ENCODE peak calls at places on chromosomes 5 and 9, in nine cellular contexts. One of them, this sample, is unnamed.

GRCh38 chr5:158398360-158399201 is 539.6 kb upstream of the CLINT1 start:
- DNase-seq in fibroblast of lung: no peak
- DNase-seq in psoas muscle: no peak
- DNase-seq in GM23338: no peak
- DNase-seq in dorsolateral prefrontal cortex: no peak
- DNase-seq in cardiac muscle cell: no peak
- DNase-seq in hepatocyte: no peak
- DNase-seq in tibial artery: no peak
- DNase-seq in adrenal gland: no peak
- DNase-seq in this sample: no peak

GRCh38 chr9:1612886-1613285 is 402.3 kb upstream of the SMARCA2 start:
- DNase-seq in fibroblast of lung: no peak
- DNase-seq in psoas muscle: no peak
- DNase-seq in GM23338: no peak
- DNase-seq in dorsolateral prefrontal cortex: no peak
- DNase-seq in cardiac muscle cell: no peak
- DNase-seq in hepatocyte: no peak
- DNase-seq in tibial artery: no peak
- DNase-seq in adrenal gland: no peak
- DNase-seq in this sample: no peak

GRCh38 chr9:6068983-6069382 is 53.6 kb upstream of the RANBP6 start:
- DNase-seq in fibroblast of lung: no peak
- DNase-seq in psoas muscle: no peak
- DNase-seq in GM23338: no peak
- DNase-seq in dorsolateral prefrontal cortex: no peak
- DNase-seq in cardiac muscle cell: no peak
- DNase-seq in hepatocyte: no peak
- DNase-seq in tibial artery: no peak
- DNase-seq in adrenal gland: no peak
- DNase-seq in this sample: no peak

GRCh38 chr5:173004447-173004846 is 20.9 kb downstream of the ATP6V0E1 start:
- DNase-seq in fibroblast of lung: no peak
- DNase-seq in psoas muscle: no peak
- DNase-seq in GM23338: no peak
- DNase-seq in dorsolateral prefrontal cortex: no peak
- DNase-seq in cardiac muscle cell: no peak
- DNase-seq in hepatocyte: no peak
- DNase-seq in tibial artery: no peak
- DNase-seq in adrenal gland: no peak
- DNase-seq in this sample: no peak

GRCh38 chr9:114087721-114088120 is 9.6 kb upstream of the AMBP start:
- DNase-seq in fibroblast of lung: no peak
- DNase-seq in psoas muscle: no peak
- DNase-seq in GM23338: no peak
- DNase-seq in dorsolateral prefrontal cortex: no peak
- DNase-seq in cardiac muscle cell: no peak
- DNase-seq in hepatocyte: peak; percentile 2
- DNase-seq in tibial artery: no peak
- DNase-seq in adrenal gland: no peak
- DNase-seq in this sample: no peak

GRCh38 chr5:97478513-97478912 is 295.5 kb upstream of the RIOK2 start:
- DNase-seq in fibroblast of lung: peak; percentile 6
- DNase-seq in psoas muscle: no peak
- DNase-seq in GM23338: no peak
- DNase-seq in dorsolateral prefrontal cortex: no peak
- DNase-seq in cardiac muscle cell: peak; percentile 44
- DNase-seq in hepatocyte: no peak
- DNase-seq in tibial artery: no peak
- DNase-seq in adrenal gland: no peak
- DNase-seq in this sample: no peak

GRCh38 chr5:95838001-95838520 is 15.5 kb upstream of the GLRX start:
- DNase-seq in fibroblast of lung: no peak
- DNase-seq in psoas muscle: peak; percentile 87
- DNase-seq in GM23338: no peak
- DNase-seq in dorsolateral prefrontal cortex: peak; percentile 39
- DNase-seq in cardiac muscle cell: no peak
- DNase-seq in hepatocyte: no peak
- DNase-seq in tibial artery: no peak
- DNase-seq in adrenal gland: no peak
- DNase-seq in this sample: no peak

GRCh38 chr5:173326501-173326960 is 1.7 kb downstream of the STC2 start:
- DNase-seq in fibroblast of lung: peak; percentile 90
- DNase-seq in psoas muscle: no peak
- DNase-seq in GM23338: no peak
- DNase-seq in dorsolateral prefrontal cortex: no peak
- DNase-seq in cardiac muscle cell: peak; percentile 84
- DNase-seq in hepatocyte: no peak
- DNase-seq in tibial artery: no peak
- DNase-seq in adrenal gland: no peak
- DNase-seq in this sample: peak; percentile 75

GRCh38 chr9:119500072-119500771 is 131.0 kb upstream of the BRINP1 start:
- DNase-seq in fibroblast of lung: no peak
- DNase-seq in psoas muscle: no peak
- DNase-seq in GM23338: no peak
- DNase-seq in dorsolateral prefrontal cortex: no peak
- DNase-seq in cardiac muscle cell: no peak
- DNase-seq in hepatocyte: no peak
- DNase-seq in tibial artery: no peak
- DNase-seq in adrenal gland: peak; percentile 31
- DNase-seq in this sample: no peak

GRCh38 chr5:167699434-167699833 is 592.0 kb upstream of the WWC1 start:
- DNase-seq in fibroblast of lung: peak; percentile 91
- DNase-seq in psoas muscle: no peak
- DNase-seq in GM23338: peak; percentile 91
- DNase-seq in dorsolateral prefrontal cortex: no peak
- DNase-seq in cardiac muscle cell: peak; percentile 97
- DNase-seq in hepatocyte: peak; percentile 82
- DNase-seq in tibial artery: no peak
- DNase-seq in adrenal gland: no peak
- DNase-seq in this sample: peak; percentile 96
- H3K27ac ChIP-seq in fibroblast of lung: peak overlapping the region; percentile 79
- H3K27ac ChIP-seq in psoas muscle: no peak overlapping the region
- H3K27ac ChIP-seq in GM23338: peak overlapping the region; percentile 78
- H3K27ac ChIP-seq in dorsolateral prefrontal cortex: no peak overlapping the region
- H3K27ac ChIP-seq in cardiac muscle cell: peak overlapping the region; percentile 76
- H3K27ac ChIP-seq in hepatocyte: peak overlapping the region; percentile 91
- H3K27ac ChIP-seq in tibial artery: no peak overlapping the region
- H3K27ac ChIP-seq in adrenal gland: no peak overlapping the region
- H3K27ac ChIP-seq in this sample: peak overlapping the region; percentile 99

DNA sequence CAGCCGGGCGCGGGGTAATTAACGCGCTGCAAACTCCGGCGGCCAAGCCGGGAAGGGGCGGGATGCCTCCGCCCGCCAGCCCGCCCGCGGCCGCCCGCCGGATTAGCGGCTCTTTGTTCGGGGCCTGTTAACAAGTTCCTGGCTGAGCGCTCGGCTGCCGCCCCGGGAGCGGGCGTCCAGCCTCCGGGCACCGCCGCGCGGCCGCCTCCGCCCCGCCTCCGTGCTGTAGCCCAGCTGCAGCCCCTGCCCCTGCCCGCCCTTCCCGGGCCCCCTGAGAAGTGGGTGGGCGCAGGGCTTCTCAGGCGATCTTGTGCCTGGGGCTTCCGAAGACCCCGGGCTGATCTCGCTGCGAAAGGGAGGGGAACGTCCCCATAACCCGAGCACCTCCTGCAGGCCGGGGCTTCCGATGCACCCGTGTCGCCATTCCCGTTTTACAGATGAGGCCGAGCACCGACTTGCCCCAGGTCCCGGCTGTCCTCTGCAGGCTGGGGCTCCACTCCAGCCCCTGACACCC is 7.6 kb downstream of the UNC5A start:
- DNase-seq in fibroblast of lung: no peak
- DNase-seq in psoas muscle: no peak
- DNase-seq in GM23338: peak; percentile 83
- DNase-seq in dorsolateral prefrontal cortex: peak; percentile 42
- DNase-seq in cardiac muscle cell: peak; percentile 27
- DNase-seq in hepatocyte: peak; percentile 58
- DNase-seq in tibial artery: no peak
- DNase-seq in adrenal gland: no peak
- DNase-seq in this sample: peak; percentile 49
- TF ChIP-seq CTCF in fibroblast of lung: no peak
- TF ChIP-seq CTCF in psoas muscle: peak; percentile 9
- TF ChIP-seq CTCF in GM23338: peak; percentile 62
- TF ChIP-seq CTCF in dorsolateral prefrontal cortex: no peak
- TF ChIP-seq CTCF in cardiac muscle cell: peak; percentile 44
- TF ChIP-seq CTCF in hepatocyte: peak; percentile 40
- TF ChIP-seq CTCF in tibial artery: no peak
- TF ChIP-seq CTCF in adrenal gland: no peak
- TF ChIP-seq CTCF in this sample: peak; percentile 50

DNA sequence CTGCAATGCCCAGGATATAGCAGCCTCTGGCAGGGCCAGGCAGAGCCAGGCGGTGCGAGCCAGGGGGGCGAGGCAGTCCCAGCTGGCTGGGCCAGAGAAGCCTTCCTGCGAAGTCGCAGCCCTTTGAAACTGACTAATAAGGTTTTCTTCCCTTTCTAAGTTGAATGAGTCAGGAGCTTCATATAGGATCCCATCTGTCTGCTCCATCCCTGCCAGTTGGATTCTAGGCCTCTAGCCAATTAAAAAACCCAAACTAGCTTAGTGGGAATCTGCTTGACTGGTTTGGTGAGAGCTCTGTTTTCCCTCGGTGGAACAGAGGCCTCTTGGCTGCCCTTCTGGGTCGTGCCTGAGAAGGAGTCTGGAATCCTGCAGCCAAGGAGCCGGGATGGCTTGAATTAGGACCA is 70.1 kb upstream of the RAPGEF1 start:
- DNase-seq in fibroblast of lung: peak; percentile 57
- DNase-seq in psoas muscle: no peak
- DNase-seq in GM23338: no peak
- DNase-seq in dorsolateral prefrontal cortex: peak; percentile 67
- DNase-seq in cardiac muscle cell: peak; percentile 30
- DNase-seq in hepatocyte: no peak
- DNase-seq in tibial artery: no peak
- DNase-seq in adrenal gland: no peak
- DNase-seq in this sample: peak; percentile 54
- H3K27ac ChIP-seq in fibroblast of lung: no peak overlapping the region
- H3K27ac ChIP-seq in psoas muscle: no peak overlapping the region
- H3K27ac ChIP-seq in GM23338: no peak overlapping the region
- H3K27ac ChIP-seq in dorsolateral prefrontal cortex: no peak overlapping the region
- H3K27ac ChIP-seq in cardiac muscle cell: no peak overlapping the region
- H3K27ac ChIP-seq in hepatocyte: no peak overlapping the region
- H3K27ac ChIP-seq in tibial artery: no peak overlapping the region
- H3K27ac ChIP-seq in adrenal gland: no peak overlapping the region
- H3K27ac ChIP-seq in this sample: no peak overlapping the region

GRCh38 chr9:134569626-134570025 is 72.0 kb upstream of the COL5A1 start:
- DNase-seq in fibroblast of lung: no peak
- DNase-seq in psoas muscle: no peak
- DNase-seq in GM23338: no peak
- DNase-seq in dorsolateral prefrontal cortex: no peak
- DNase-seq in cardiac muscle cell: no peak
- DNase-seq in hepatocyte: peak; percentile 1
- DNase-seq in tibial artery: no peak
- DNase-seq in adrenal gland: peak; percentile 2
- DNase-seq in this sample: no peak

GRCh38 chr9:134568756-134569155 is 72.8 kb upstream of the COL5A1 start:
- DNase-seq in fibroblast of lung: peak; percentile 77
- DNase-seq in psoas muscle: no peak
- DNase-seq in GM23338: no peak
- DNase-seq in dorsolateral prefrontal cortex: no peak
- DNase-seq in cardiac muscle cell: no peak
- DNase-seq in hepatocyte: peak; percentile 13
- DNase-seq in tibial artery: no peak
- DNase-seq in adrenal gland: no peak
- DNase-seq in this sample: no peak

GRCh38 chr9:134571326-134571871 is 70.2 kb upstream of the COL5A1 start:
- DNase-seq in fibroblast of lung: no peak
- DNase-seq in psoas muscle: no peak
- DNase-seq in GM23338: no peak
- DNase-seq in dorsolateral prefrontal cortex: no peak
- DNase-seq in cardiac muscle cell: no peak
- DNase-seq in hepatocyte: peak; percentile 5
- DNase-seq in tibial artery: no peak
- DNase-seq in adrenal gland: peak; percentile 5
- DNase-seq in this sample: no peak

GRCh38 chr9:134570726-134571325 is 70.8 kb upstream of the COL5A1 start:
- DNase-seq in fibroblast of lung: no peak
- DNase-seq in psoas muscle: no peak
- DNase-seq in GM23338: no peak
- DNase-seq in dorsolateral prefrontal cortex: no peak
- DNase-seq in cardiac muscle cell: no peak
- DNase-seq in hepatocyte: peak; percentile 3
- DNase-seq in tibial artery: no peak
- DNase-seq in adrenal gland: peak; percentile 5
- DNase-seq in this sample: no peak

DNA sequence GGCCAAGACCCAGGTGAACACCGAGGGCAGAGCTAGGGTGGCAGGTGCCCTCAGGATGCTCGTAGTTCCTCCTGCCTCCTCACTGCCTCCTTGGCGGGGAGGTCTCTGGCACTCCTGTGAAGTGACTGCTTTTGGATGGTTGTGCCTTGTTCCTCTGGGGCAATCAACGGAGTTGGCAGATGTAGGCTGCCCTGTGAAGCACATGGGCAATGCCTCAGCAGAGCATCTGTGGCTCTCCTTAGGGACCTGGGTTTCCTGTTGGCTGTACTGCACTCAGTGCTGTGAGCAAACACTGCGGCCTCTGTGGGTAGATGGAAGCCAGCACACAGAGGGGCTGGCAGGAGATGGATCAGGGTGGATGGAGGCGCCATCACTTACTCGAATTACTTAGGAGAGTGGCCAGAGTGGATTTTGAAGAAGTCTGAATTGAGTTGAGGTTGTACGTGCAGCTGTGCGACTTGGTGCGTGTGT is 71.4 kb upstream of the COL5A1 start:
- DNase-seq in fibroblast of lung: peak; percentile 20
- DNase-seq in psoas muscle: no peak
- DNase-seq in GM23338: no peak
- DNase-seq in dorsolateral prefrontal cortex: no peak
- DNase-seq in cardiac muscle cell: no peak
- DNase-seq in hepatocyte: peak; percentile 26
- DNase-seq in tibial artery: peak; percentile 39
- DNase-seq in adrenal gland: peak; percentile 9
- DNase-seq in this sample: no peak
- TF ChIP-seq CTCF in fibroblast of lung: no peak
- TF ChIP-seq CTCF in psoas muscle: no peak
- TF ChIP-seq CTCF in GM23338: no peak
- TF ChIP-seq CTCF in dorsolateral prefrontal cortex: no peak
- TF ChIP-seq CTCF in cardiac muscle cell: no peak
- TF ChIP-seq CTCF in hepatocyte: no peak
- TF ChIP-seq CTCF in tibial artery: no peak
- TF ChIP-seq CTCF in adrenal gland: no peak
- TF ChIP-seq CTCF in this sample: no peak